ENCODE peak calls at places on chromosome 16, in five cellular contexts. W is HS-27A, Y is mucosa of descending colon, R is HS-5, C is WTC11. K is an unnamed sample.

GRCh38 chr16:76676356-76676755 is 399.2 kb downstream of the CNTNAP4 start:
- DNase-seq in W (no peak), Y (no peak), R (no peak), C (no peak), K (no peak)

GRCh38 chr16:57514891-57515600 is 21.3 kb downstream of the CCDC102A start:
- DNase-seq in W (no peak), Y (peak), R (no peak), C (no peak), K (no peak)

GRCh38 chr16:73565263-73565662 is 517.3 kb upstream of the ZFHX3 start:
- DNase-seq in W (no peak), Y (no peak), R (peak), C (no peak), K (no peak)

GRCh38 chr16:58402796-58403195 is 10.5 kb downstream of the GINS3 start:
- DNase-seq in W (no peak), Y (no peak), R (no peak), C (no peak), K (no peak)

GRCh38 chr16:75377971-75378386 is 55.3 kb downstream of the CFDP1 start:
- DNase-seq in W (peak), Y (no peak), R (peak), C (peak), K (peak)

GRCh38 chr16:89695875-89696597 is 5.5 kb downstream of the SPATA2L start:
- DNase-seq in W (no peak), Y (no peak), R (no peak), C (no peak), K (no peak)

GRCh38 chr16:78985736-78986605 is 614.6 kb downstream of the MAF start:
- DNase-seq in W (no peak), Y (no peak), R (no peak), C (no peak), K (no peak)

GRCh38 chr16:24728011-24728410 is 1.4 kb upstream of the TNRC6A start:
- DNase-seq in W (no peak), Y (no peak), R (no peak), C (no peak), K (no peak)

GRCh38 chr16:55328611-55329569 is 4.9 kb downstream of the IRX6 start:
- DNase-seq in W (no peak), Y (peak), R (no peak), C (peak), K (no peak)

GRCh38 chr16:27389272-27389961 is 12.6 kb upstream of the IL21R start:
- DNase-seq in W (no peak), Y (no peak), R (no peak), C (no peak), K (no peak)

GRCh38 chr16:10552998-10553491 is 27.4 kb downstream of the EMP2 start:
- DNase-seq in W (no peak), Y (no peak), R (no peak), C (peak), K (no peak)

GRCh38 chr16:28326881-28327610 is 34.7 kb downstream of the SBK1 start:
- DNase-seq in W (no peak), Y (no peak), R (no peak), C (peak), K (no peak)

K was measured in glomerular endothelial cell.